ENCODE peak calls at places on chromosomes 13 and 19, in ten cellular contexts. One of them, this sample, is unnamed.
A peak's percentile ranks its signal among the peaks of the same experiment; 100 is the strongest.

GRCh38 chr19:52741951-52742485 is 7.2 kb upstream of the ZNF611 start:
- DNase-seq in effector memory CD4-positive, alpha-beta T cell: no peak
- DNase-seq in gastrocnemius medialis: no peak
- DNase-seq in aorta: no peak
- DNase-seq in breast epithelium: no peak
- DNase-seq in small intestine: no peak
- DNase-seq in iPS DF 6.9: no peak
- DNase-seq in GM23338: no peak
- DNase-seq in OCI-LY7: no peak
- DNase-seq in upper lobe of left lung: no peak
- DNase-seq in this sample: no peak

GRCh38 chr19:7947939-7948338 is 4.5 kb upstream of the TIMM44 start:
- DNase-seq in breast epithelium: no peak
- DNase-seq in small intestine: no peak
- DNase-seq in aorta: no peak
- DNase-seq in iPS DF 6.9: no peak
- DNase-seq in GM23338: no peak
- DNase-seq in gastrocnemius medialis: no peak
- DNase-seq in upper lobe of left lung: no peak
- DNase-seq in OCI-LY7: no peak
- DNase-seq in effector memory CD4-positive, alpha-beta T cell: no peak
- DNase-seq in this sample: no peak

GRCh38 chr19:5559804-5560133 is 8.0 kb downstream of the TINCR start:
- DNase-seq in GM23338: no peak
- DNase-seq in small intestine: no peak
- DNase-seq in aorta: no peak
- DNase-seq in OCI-LY7: no peak
- DNase-seq in gastrocnemius medialis: no peak
- DNase-seq in breast epithelium: no peak
- DNase-seq in iPS DF 6.9: no peak
- DNase-seq in upper lobe of left lung: no peak
- DNase-seq in effector memory CD4-positive, alpha-beta T cell: no peak
- DNase-seq in this sample: no peak

GRCh38 chr13:112183544-112184145 is 116.7 kb downstream of the SOX1 start:
- DNase-seq in effector memory CD4-positive, alpha-beta T cell: no peak
- DNase-seq in GM23338: no peak
- DNase-seq in gastrocnemius medialis: no peak
- DNase-seq in upper lobe of left lung: peak; percentile 55
- DNase-seq in small intestine: no peak
- DNase-seq in aorta: no peak
- DNase-seq in breast epithelium: no peak
- DNase-seq in iPS DF 6.9: no peak
- DNase-seq in OCI-LY7: no peak
- DNase-seq in this sample: no peak

GRCh38 chr13:44364601-44365000 is 9.0 kb upstream of the SERP2 start:
- DNase-seq in aorta: no peak
- DNase-seq in breast epithelium: no peak
- DNase-seq in gastrocnemius medialis: no peak
- DNase-seq in upper lobe of left lung: no peak
- DNase-seq in small intestine: peak; percentile 68
- DNase-seq in iPS DF 6.9: no peak
- DNase-seq in OCI-LY7: no peak
- DNase-seq in GM23338: no peak
- DNase-seq in effector memory CD4-positive, alpha-beta T cell: no peak
- DNase-seq in this sample: peak; percentile 75

GRCh38 chr13:91238036-91238435 is 109.5 kb upstream of the MIR17HG start:
- DNase-seq in OCI-LY7: no peak
- DNase-seq in gastrocnemius medialis: no peak
- DNase-seq in iPS DF 6.9: no peak
- DNase-seq in effector memory CD4-positive, alpha-beta T cell: no peak
- DNase-seq in upper lobe of left lung: no peak
- DNase-seq in small intestine: no peak
- DNase-seq in breast epithelium: no peak
- DNase-seq in GM23338: no peak
- DNase-seq in aorta: no peak
- DNase-seq in this sample: no peak

GRCh38 chr13:99344610-99345208 is 37.5 kb upstream of the GPR183 start:
- DNase-seq in OCI-LY7: no peak
- DNase-seq in upper lobe of left lung: no peak
- DNase-seq in GM23338: no peak
- DNase-seq in iPS DF 6.9: no peak
- DNase-seq in gastrocnemius medialis: no peak
- DNase-seq in aorta: no peak
- DNase-seq in small intestine: no peak
- DNase-seq in effector memory CD4-positive, alpha-beta T cell: no peak
- DNase-seq in breast epithelium: no peak
- DNase-seq in this sample: peak; percentile 63

GRCh38 chr13:23905766-23906165 is 8.5 kb upstream of the C1QTNF9B start:
- DNase-seq in small intestine: no peak
- DNase-seq in gastrocnemius medialis: no peak
- DNase-seq in upper lobe of left lung: no peak
- DNase-seq in OCI-LY7: no peak
- DNase-seq in effector memory CD4-positive, alpha-beta T cell: no peak
- DNase-seq in iPS DF 6.9: no peak
- DNase-seq in breast epithelium: no peak
- DNase-seq in aorta: no peak
- DNase-seq in GM23338: no peak
- DNase-seq in this sample: no peak

GRCh38 chr19:6723108-6723618 is 2.7 kb upstream of the C3 start:
- DNase-seq in effector memory CD4-positive, alpha-beta T cell: no peak
- DNase-seq in GM23338: peak; percentile 66
- DNase-seq in OCI-LY7: no peak
- DNase-seq in aorta: peak; percentile 52
- DNase-seq in breast epithelium: no peak
- DNase-seq in small intestine: no peak
- DNase-seq in upper lobe of left lung: no peak
- DNase-seq in iPS DF 6.9: no peak
- DNase-seq in gastrocnemius medialis: no peak
- DNase-seq in this sample: no peak

GRCh38 chr13:98068511-98068910 is 74.4 kb upstream of the FARP1 start:
- DNase-seq in upper lobe of left lung: no peak
- DNase-seq in small intestine: peak; percentile 5
- DNase-seq in breast epithelium: no peak
- DNase-seq in effector memory CD4-positive, alpha-beta T cell: no peak
- DNase-seq in gastrocnemius medialis: no peak
- DNase-seq in iPS DF 6.9: no peak
- DNase-seq in OCI-LY7: no peak
- DNase-seq in GM23338: no peak
- DNase-seq in aorta: no peak
- DNase-seq in this sample: no peak

GRCh38 chr19:9078651-9079050 is 8.2 kb upstream of the OR1M1 start:
- DNase-seq in effector memory CD4-positive, alpha-beta T cell: no peak
- DNase-seq in iPS DF 6.9: no peak
- DNase-seq in small intestine: no peak
- DNase-seq in gastrocnemius medialis: no peak
- DNase-seq in GM23338: no peak
- DNase-seq in upper lobe of left lung: no peak
- DNase-seq in OCI-LY7: no peak
- DNase-seq in breast epithelium: no peak
- DNase-seq in aorta: no peak
- DNase-seq in this sample: no peak

GRCh38 chr13:78131811-78132210 is 213.2 kb upstream of the EDNRB start:
- DNase-seq in upper lobe of left lung: no peak
- DNase-seq in aorta: no peak
- DNase-seq in OCI-LY7: no peak
- DNase-seq in effector memory CD4-positive, alpha-beta T cell: no peak
- DNase-seq in iPS DF 6.9: no peak
- DNase-seq in GM23338: no peak
- DNase-seq in small intestine: no peak
- DNase-seq in breast epithelium: no peak
- DNase-seq in gastrocnemius medialis: no peak
- DNase-seq in this sample: no peak

GRCh38 chr13:60583911-60584753 is 187.1 kb downstream of the TDRD3 start:
- DNase-seq in upper lobe of left lung: no peak
- DNase-seq in gastrocnemius medialis: no peak
- DNase-seq in OCI-LY7: no peak
- DNase-seq in breast epithelium: no peak
- DNase-seq in iPS DF 6.9: peak; percentile 75
- DNase-seq in GM23338: peak; percentile 91
- DNase-seq in small intestine: no peak
- DNase-seq in effector memory CD4-positive, alpha-beta T cell: no peak
- DNase-seq in aorta: no peak
- DNase-seq in this sample: peak; percentile 73

GRCh38 chr19:29672933-29673336 is 7.7 kb downstream of the PLEKHF1 start:
- DNase-seq in small intestine: peak; percentile 68
- DNase-seq in GM23338: no peak
- DNase-seq in iPS DF 6.9: no peak
- DNase-seq in OCI-LY7: peak; percentile 24
- DNase-seq in effector memory CD4-positive, alpha-beta T cell: peak; percentile 88
- DNase-seq in breast epithelium: peak; percentile 46
- DNase-seq in gastrocnemius medialis: no peak
- DNase-seq in upper lobe of left lung: no peak
- DNase-seq in aorta: no peak
- DNase-seq in this sample: no peak

GRCh38 chr13:20559659-20560356 is 7.1 kb upstream of the IFT88 start:
- DNase-seq in GM23338: no peak
- DNase-seq in aorta: no peak
- DNase-seq in breast epithelium: no peak
- DNase-seq in upper lobe of left lung: no peak
- DNase-seq in OCI-LY7: no peak
- DNase-seq in iPS DF 6.9: no peak
- DNase-seq in effector memory CD4-positive, alpha-beta T cell: no peak
- DNase-seq in small intestine: peak; percentile 62
- DNase-seq in gastrocnemius medialis: no peak
- DNase-seq in this sample: no peak

GRCh38 chr19:10735741-10736140 is 17.9 kb downstream of the DNM2 start:
- DNase-seq in small intestine: no peak
- DNase-seq in aorta: no peak
- DNase-seq in gastrocnemius medialis: no peak
- DNase-seq in upper lobe of left lung: no peak
- DNase-seq in iPS DF 6.9: no peak
- DNase-seq in effector memory CD4-positive, alpha-beta T cell: no peak
- DNase-seq in OCI-LY7: no peak
- DNase-seq in breast epithelium: no peak
- DNase-seq in GM23338: no peak
- DNase-seq in this sample: no peak

GRCh38 chr19:30070198-30070969 is 128.3 kb downstream of the URI1 start:
- DNase-seq in breast epithelium: peak; percentile 37
- DNase-seq in upper lobe of left lung: peak; percentile 51
- DNase-seq in OCI-LY7: no peak
- DNase-seq in gastrocnemius medialis: no peak
- DNase-seq in GM23338: no peak
- DNase-seq in effector memory CD4-positive, alpha-beta T cell: no peak
- DNase-seq in iPS DF 6.9: no peak
- DNase-seq in small intestine: no peak
- DNase-seq in aorta: no peak
- DNase-seq in this sample: peak; percentile 35

GRCh38 chr19:40908981-40909380 is 26.9 kb upstream of the CYP2A7 start:
- DNase-seq in GM23338: peak; percentile 56
- DNase-seq in aorta: no peak
- DNase-seq in upper lobe of left lung: no peak
- DNase-seq in gastrocnemius medialis: no peak
- DNase-seq in iPS DF 6.9: no peak
- DNase-seq in breast epithelium: no peak
- DNase-seq in small intestine: no peak
- DNase-seq in effector memory CD4-positive, alpha-beta T cell: no peak
- DNase-seq in OCI-LY7: no peak
- DNase-seq in this sample: peak; percentile 19

GRCh38 chr13:97091202-97091601 is 96.9 kb upstream of the OXGR1 start:
- DNase-seq in upper lobe of left lung: no peak
- DNase-seq in OCI-LY7: no peak
- DNase-seq in effector memory CD4-positive, alpha-beta T cell: no peak
- DNase-seq in GM23338: no peak
- DNase-seq in breast epithelium: no peak
- DNase-seq in gastrocnemius medialis: no peak
- DNase-seq in aorta: no peak
- DNase-seq in small intestine: no peak
- DNase-seq in iPS DF 6.9: no peak
- DNase-seq in this sample: no peak

GRCh38 chr13:110017379-110017778 is 231.0 kb upstream of the IRS2 start:
- DNase-seq in iPS DF 6.9: no peak
- DNase-seq in OCI-LY7: no peak
- DNase-seq in GM23338: peak; percentile 53
- DNase-seq in small intestine: no peak
- DNase-seq in gastrocnemius medialis: no peak
- DNase-seq in upper lobe of left lung: peak; percentile 34
- DNase-seq in effector memory CD4-positive, alpha-beta T cell: no peak
- DNase-seq in aorta: no peak
- DNase-seq in breast epithelium: no peak
- DNase-seq in this sample: peak; percentile 98
- H3K27ac ChIP-seq in iPS DF 6.9: no peak overlapping the region
- H3K27ac ChIP-seq in OCI-LY7: no peak overlapping the region
- H3K27ac ChIP-seq in GM23338: no peak overlapping the region
- H3K27ac ChIP-seq in small intestine: no peak overlapping the region
- H3K27ac ChIP-seq in gastrocnemius medialis: no peak overlapping the region
- H3K27ac ChIP-seq in upper lobe of left lung: no peak overlapping the region
- H3K27ac ChIP-seq in effector memory CD4-positive, alpha-beta T cell: no peak overlapping the region
- H3K27ac ChIP-seq in aorta: no peak overlapping the region
- H3K27ac ChIP-seq in breast epithelium: peak overlapping the region; percentile 48
- H3K27ac ChIP-seq in this sample: peak overlapping the region; percentile 93

GRCh38 chr13:40581277-40581579 is 85.2 kb downstream of the FOXO1 start:
- DNase-seq in OCI-LY7: peak; percentile 93
- DNase-seq in gastrocnemius medialis: no peak
- DNase-seq in effector memory CD4-positive, alpha-beta T cell: no peak
- DNase-seq in upper lobe of left lung: no peak
- DNase-seq in iPS DF 6.9: no peak
- DNase-seq in GM23338: no peak
- DNase-seq in breast epithelium: no peak
- DNase-seq in aorta: no peak
- DNase-seq in small intestine: no peak
- DNase-seq in this sample: no peak
- H3K4me1 ChIP-seq in OCI-LY7: peaks cover 99% of the 10 kb centered on the region
- H3K4me1 ChIP-seq in gastrocnemius medialis: peaks cover 85% of the 10 kb centered on the region
- H3K4me1 ChIP-seq in effector memory CD4-positive, alpha-beta T cell: peaks cover 33% of the 10 kb centered on the region
- H3K4me1 ChIP-seq in upper lobe of left lung: peaks cover 47% of the 10 kb centered on the region
- H3K4me1 ChIP-seq in iPS DF 6.9: peaks cover 4% of the 10 kb centered on the region
- H3K4me1 ChIP-seq in GM23338: peaks cover 77% of the 10 kb centered on the region
- H3K4me1 ChIP-seq in breast epithelium: no peaks in the 10 kb centered on the region
- H3K4me1 ChIP-seq in aorta: peaks cover 14% of the 10 kb centered on the region
- H3K4me1 ChIP-seq in small intestine: peaks cover 2% of the 10 kb centered on the region
- H3K4me1 ChIP-seq in this sample: peaks cover 7% of the 10 kb centered on the region

DNA sequence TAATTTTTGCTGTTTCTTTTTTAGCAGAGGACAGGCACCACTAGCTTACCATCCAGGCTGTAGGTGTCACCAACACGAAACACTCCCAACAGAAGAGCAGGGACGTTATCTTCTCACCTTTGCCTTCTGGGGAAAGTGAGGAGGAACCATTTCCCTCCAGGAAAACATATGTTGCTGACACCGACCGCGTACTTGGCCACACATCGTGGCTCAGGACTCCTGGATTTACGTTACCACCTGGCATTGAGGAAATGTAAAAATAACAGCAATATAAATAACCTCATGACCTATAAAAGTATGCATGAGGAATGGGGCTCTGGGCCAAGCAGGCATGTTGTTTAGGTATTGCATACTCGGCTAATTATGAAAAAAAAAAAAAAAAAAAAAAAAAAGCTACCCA is 525.1 kb downstream of the MYO16 start:
- DNase-seq in small intestine: no peak
- DNase-seq in upper lobe of left lung: no peak
- DNase-seq in breast epithelium: no peak
- DNase-seq in GM23338: no peak
- DNase-seq in gastrocnemius medialis: no peak
- DNase-seq in OCI-LY7: no peak
- DNase-seq in iPS DF 6.9: no peak
- DNase-seq in effector memory CD4-positive, alpha-beta T cell: no peak
- DNase-seq in aorta: no peak
- DNase-seq in this sample: peak; percentile 100
- H3K4me3 ChIP-seq in small intestine: no peak overlapping the region
- H3K4me3 ChIP-seq in upper lobe of left lung: no peak overlapping the region
- H3K4me3 ChIP-seq in breast epithelium: no peak overlapping the region
- H3K4me3 ChIP-seq in GM23338: no peak overlapping the region
- H3K4me3 ChIP-seq in gastrocnemius medialis: no peak overlapping the region
- H3K4me3 ChIP-seq in OCI-LY7: no peak overlapping the region
- H3K4me3 ChIP-seq in iPS DF 6.9: no peak overlapping the region
- H3K4me3 ChIP-seq in effector memory CD4-positive, alpha-beta T cell: no peak overlapping the region
- H3K4me3 ChIP-seq in aorta: no peak overlapping the region
- H3K4me3 ChIP-seq in this sample: peak overlapping the region; percentile 0

GRCh38 chr13:94178625-94179244 is 300.7 kb downstream of the DCT start:
- DNase-seq in OCI-LY7: no peak
- DNase-seq in upper lobe of left lung: no peak
- DNase-seq in gastrocnemius medialis: no peak
- DNase-seq in iPS DF 6.9: no peak
- DNase-seq in breast epithelium: no peak
- DNase-seq in small intestine: no peak
- DNase-seq in GM23338: no peak
- DNase-seq in aorta: no peak
- DNase-seq in effector memory CD4-positive, alpha-beta T cell: no peak
- DNase-seq in this sample: no peak
- H3K27ac ChIP-seq in OCI-LY7: no peak overlapping the region
- H3K27ac ChIP-seq in upper lobe of left lung: no peak overlapping the region
- H3K27ac ChIP-seq in gastrocnemius medialis: no peak overlapping the region
- H3K27ac ChIP-seq in iPS DF 6.9: no peak overlapping the region
- H3K27ac ChIP-seq in breast epithelium: no peak overlapping the region
- H3K27ac ChIP-seq in small intestine: no peak overlapping the region
- H3K27ac ChIP-seq in GM23338: no peak overlapping the region
- H3K27ac ChIP-seq in aorta: no peak overlapping the region
- H3K27ac ChIP-seq in effector memory CD4-positive, alpha-beta T cell: no peak overlapping the region
- H3K27ac ChIP-seq in this sample: no peak overlapping the region